ENCODE peak calls at places on chromosomes 3 and 15, in eight cellular contexts. B, D, R, L, Q, U, C and X are unnamed samples. For H3K9me3, the result is how much of the 10 kb centered on the place peaks cover.

GRCh38 chr3:177250108-177250507 is 52.8 kb upstream of the TBL1XR1 start:
- DNase-seq in B (no peak), D (no peak), R (peak), L (no peak), Q (no peak), U (no peak), C (no peak), X (no peak)

GRCh38 chr3:129992781-129993180 is 18.3 kb downstream of the TRH start:
- DNase-seq in B (no peak), D (peak), R (peak), L (no peak), Q (no peak), U (no peak), C (no peak), X (no peak)

GRCh38 chr3:55601366-55602080 is 114.4 kb upstream of the WNT5A start:
- DNase-seq in B (no peak), D (no peak), R (no peak), L (no peak), Q (no peak), U (no peak), C (no peak), X (no peak)

GRCh38 chr3:4981688-4982494 is 2.7 kb downstream of the BHLHE40 start:
- DNase-seq in B (no peak), D (no peak), R (peak), L (no peak), Q (no peak), U (no peak), C (no peak), X (no peak)

GRCh38 chr15:71118345-71118744 is 3.1 kb downstream of the THSD4 start:
- DNase-seq in B (no peak), D (no peak), R (no peak), L (no peak), Q (no peak), U (no peak), C (no peak), X (no peak)

GRCh38 chr3:110456001-110456400 is 615.6 kb upstream of the NECTIN3 start:
- DNase-seq in B (no peak), D (no peak), R (peak), L (no peak), Q (no peak), U (no peak), C (no peak), X (no peak)

GRCh38 chr3:178849220-178849910 is 222.2 kb downstream of the ZMAT3 start:
- DNase-seq in B (no peak), D (no peak), R (no peak), L (no peak), Q (no peak), U (no peak), C (no peak), X (no peak)

GRCh38 chr3:160027541-160028195 is 39.0 kb downstream of the IL12A start:
- DNase-seq in B (no peak), D (no peak), R (peak), L (no peak), Q (peak), U (no peak), C (no peak), X (no peak)

GRCh38 chr3:168049366-168049974 is 46.3 kb downstream of the GOLIM4 start:
- DNase-seq in B (no peak), D (no peak), R (peak), L (no peak), Q (peak), U (no peak), C (no peak), X (no peak)

GRCh38 chr3:184633185-184633584 is 71.6 kb downstream of the EPHB3 start:
- DNase-seq in B (no peak), D (no peak), R (no peak), L (no peak), Q (no peak), U (no peak), C (no peak), X (no peak)

GRCh38 chr3:139353920-139354556 is 10.2 kb downstream of the MRPS22 start:
- DNase-seq in B (no peak), D (peak), R (peak), L (no peak), Q (peak), U (no peak), C (no peak), X (no peak)

GRCh38 chr3:139774570-139775302 is 97.0 kb upstream of the NMNAT3 start:
- DNase-seq in B (peak), D (no peak), R (peak), L (peak), Q (no peak), U (no peak), C (no peak), X (no peak)

GRCh38 chr15:66253643-66254363 is at the start of gene MEGF11:
- DNase-seq in B (peak), D (peak), R (peak), L (peak), Q (no peak), U (no peak), C (no peak), X (no peak)

GRCh38 chr3:81888822-81889557 is 127.5 kb upstream of the GBE1 start:
- DNase-seq in B (no peak), D (no peak), R (peak), L (no peak), Q (no peak), U (no peak), C (no peak), X (no peak)

GRCh38 chr3:38630591-38630990 is 18.9 kb downstream of the SCN5A start:
- DNase-seq in B (no peak), D (no peak), R (no peak), L (no peak), Q (no peak), U (no peak), C (no peak), X (no peak)

GRCh38 chr3:28590851-28591250 is 242.2 kb upstream of the AZI2 start:
- DNase-seq in B (no peak), D (no peak), R (no peak), L (no peak), Q (no peak), U (no peak), C (no peak), X (no peak)

GRCh38 chr3:156298938-156299337 is 178.6 kb downstream of the KCNAB1 start:
- DNase-seq in B (peak), D (no peak), R (no peak), L (peak), Q (no peak), U (no peak), C (no peak), X (no peak)

GRCh38 chr3:156297582-156297981 is 177.2 kb downstream of the KCNAB1 start:
- DNase-seq in B (no peak), D (no peak), R (no peak), L (no peak), Q (no peak), U (no peak), C (no peak), X (no peak)

GRCh38 chr3:156299569-156299968 is 179.2 kb downstream of the KCNAB1 start:
- DNase-seq in B (no peak), D (no peak), R (no peak), L (no peak), Q (no peak), U (no peak), C (no peak), X (no peak)

GRCh38 chr3:156300373-156300772 is 180.0 kb downstream of the KCNAB1 start:
- DNase-seq in B (no peak), D (no peak), R (no peak), L (no peak), Q (no peak), U (no peak), C (no peak), X (no peak)

DNA sequence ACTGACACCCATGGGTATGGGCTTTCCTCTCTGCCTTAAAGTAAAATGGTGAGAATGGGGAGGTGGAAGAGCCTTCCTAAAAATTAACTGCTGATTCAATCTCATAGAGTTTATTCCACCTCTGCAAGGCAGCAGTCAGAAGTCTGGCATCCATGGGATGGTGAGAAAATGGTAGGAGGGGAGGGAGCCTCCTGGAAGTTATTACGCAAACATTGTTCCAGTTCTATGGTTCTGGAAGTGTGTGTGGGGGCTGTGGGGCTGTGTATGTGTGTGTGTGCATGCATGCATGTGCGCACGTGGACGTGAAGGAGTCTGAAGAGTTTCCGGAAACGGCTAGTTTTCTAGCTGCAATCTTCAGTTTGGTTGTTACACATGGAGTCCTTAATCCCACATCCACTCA is 177.6 kb downstream of the KCNAB1 start:
- DNase-seq in B (no peak), D (no peak), R (no peak), L (no peak), Q (no peak), U (no peak), C (no peak), X (no peak)
- H3K9me3 ChIP-seq in B (under half), D (under half), R (under half), L (under half), Q (under half), U (under half), C (under half), X (under half)

GRCh38 chr3:112688085-112688769 is 47.3 kb upstream of the CCDC80 start:
- DNase-seq in B (no peak), D (no peak), R (no peak), L (no peak), Q (no peak), U (no peak), C (no peak), X (no peak)

GRCh38 chr3:112688819-112689218 is 47.9 kb upstream of the CCDC80 start:
- DNase-seq in B (no peak), D (no peak), R (no peak), L (no peak), Q (no peak), U (no peak), C (no peak), X (no peak)

GRCh38 chr3:112689989-112690388 is 49.0 kb upstream of the CCDC80 start:
- DNase-seq in B (no peak), D (no peak), R (no peak), L (no peak), Q (no peak), U (no peak), C (no peak), X (no peak)

GRCh38 chr3:112689385-112689784 is 48.4 kb upstream of the CCDC80 start:
- DNase-seq in B (no peak), D (no peak), R (no peak), L (no peak), Q (no peak), U (no peak), C (no peak), X (no peak)

DNA sequence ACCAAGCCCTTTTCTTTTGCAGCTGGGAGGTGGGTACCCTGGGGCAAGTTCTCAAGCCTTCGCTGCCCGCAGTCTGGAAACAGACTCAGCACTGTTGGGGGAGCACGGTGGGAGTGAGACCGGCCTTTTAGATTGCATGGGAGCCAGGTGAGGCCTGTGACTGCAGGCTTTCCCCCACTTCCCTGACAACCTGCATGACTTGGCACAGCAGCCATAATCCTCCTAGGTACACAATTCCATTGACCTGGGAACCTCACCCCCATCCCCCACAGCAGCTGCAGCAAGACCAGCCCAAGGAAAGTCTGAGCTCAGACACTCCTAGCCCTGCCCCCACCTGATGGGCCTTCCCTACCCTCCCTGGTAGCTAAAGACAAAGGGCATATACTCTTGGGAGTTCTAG is 52.2 kb upstream of the CCDC80 start:
- DNase-seq in B (no peak), D (no peak), R (no peak), L (no peak), Q (no peak), U (no peak), C (no peak), X (no peak)
- H3K9me3 ChIP-seq in B (under half), D (under half), R (under half), L (under half), Q (under half), U (under half), C (under half), X (under half)

GRCh38 chr15:73322665-73323373 is 45.9 kb downstream of the HCN4 start:
- DNase-seq in B (no peak), D (no peak), R (no peak), L (no peak), Q (no peak), U (no peak), C (no peak), X (no peak)
- H3K9me3 ChIP-seq in B (under half), D (under half), R (under half), L (under half), Q (under half), U (under half), C (under half), X (under half)

DNA sequence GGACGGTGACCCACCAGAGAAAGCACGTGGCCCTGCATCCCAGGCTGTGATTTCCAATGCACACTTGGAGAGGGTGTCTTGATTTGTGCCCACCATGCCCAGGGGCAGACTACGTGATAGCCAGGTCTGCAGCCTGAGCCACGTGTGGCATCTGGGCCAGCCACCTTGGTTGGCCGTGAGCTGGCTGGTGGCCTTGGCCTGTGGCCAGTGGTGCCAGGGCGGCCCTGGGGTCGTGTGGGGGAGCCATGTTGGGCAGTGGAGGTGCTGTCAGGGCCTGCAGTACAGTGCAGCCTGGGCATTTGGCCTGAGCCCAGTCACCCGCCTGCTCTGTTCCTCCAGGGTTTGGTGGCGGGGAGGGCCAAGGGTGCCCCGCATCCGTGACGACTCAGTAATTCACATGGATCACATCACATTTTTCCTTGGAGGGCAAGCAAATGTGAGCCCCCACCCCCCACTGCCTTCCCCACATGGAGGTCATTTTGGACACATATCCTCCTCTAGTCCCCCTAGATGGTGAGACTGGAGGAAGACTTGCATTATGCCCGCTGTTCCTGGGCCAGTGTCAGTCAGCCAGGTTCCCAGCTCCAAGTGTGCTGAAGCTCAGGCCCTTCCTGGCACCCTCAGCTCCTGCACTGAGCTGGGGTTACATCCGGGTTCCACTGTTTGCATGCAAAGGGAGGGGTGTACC is 201.4 kb downstream of the UBE3A start:
- DNase-seq in B (peak), D (no peak), R (no peak), L (peak), Q (no peak), U (no peak), C (no peak), X (peak)
- H3K9me3 ChIP-seq in B (under half), D (under half), R (under half), L (under half), Q (half or more), U (under half), C (under half), X (under half)

DNA sequence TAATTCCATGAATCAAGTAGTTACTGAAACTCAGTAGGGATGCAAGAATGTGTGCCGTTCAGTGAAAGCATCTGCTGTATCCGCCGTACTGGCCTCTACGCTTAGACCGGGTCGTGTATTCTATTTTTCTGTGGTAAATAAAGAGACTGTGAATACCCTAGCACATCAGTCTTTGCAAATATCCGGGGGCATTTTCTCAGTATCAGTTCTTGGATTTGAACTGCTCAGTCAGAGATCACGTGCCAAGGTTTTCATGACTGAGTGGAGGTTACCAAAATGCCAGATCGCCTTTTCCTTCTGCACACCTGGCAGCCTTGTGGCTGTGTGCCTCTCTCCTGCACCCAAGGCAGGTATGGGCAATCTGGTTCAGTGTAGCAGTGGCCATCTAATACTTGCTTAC is 377.0 kb downstream of the OCA2 start:
- DNase-seq in B (no peak), D (no peak), R (no peak), L (no peak), Q (no peak), U (no peak), C (no peak), X (no peak)
- H3K9me3 ChIP-seq in B (under half), D (under half), R (under half), L (under half), Q (under half), U (under half), C (under half), X (under half)

DNA sequence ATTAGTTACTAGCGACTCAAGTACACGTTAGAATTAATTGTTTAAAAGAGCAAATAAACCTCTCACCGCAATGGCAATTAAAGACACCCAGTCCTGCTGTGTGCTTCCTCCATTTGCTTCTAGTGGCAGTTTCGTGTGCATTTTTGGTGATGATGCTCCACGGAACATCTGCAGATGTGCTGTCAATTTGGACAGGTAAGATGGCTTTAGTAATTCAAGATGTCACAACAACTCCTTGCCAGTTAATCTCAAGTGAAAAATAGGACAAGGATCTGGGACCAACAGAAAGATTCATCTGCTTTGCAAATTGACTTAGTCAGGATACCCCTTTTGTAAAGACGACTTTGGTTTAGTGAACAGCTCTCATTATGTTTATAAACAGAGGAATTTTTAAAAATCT is 320.9 kb downstream of the GABRB3 start:
- DNase-seq in B (no peak), D (no peak), R (no peak), L (no peak), Q (no peak), U (no peak), C (no peak), X (no peak)
- H3K9me3 ChIP-seq in B (under half), D (under half), R (under half), L (under half), Q (under half), U (under half), C (under half), X (under half)

GRCh38 chr3:142237891-142238290 is 12.5 kb upstream of the GK5 start:
- DNase-seq in B (no peak), D (no peak), R (no peak), L (no peak), Q (no peak), U (no peak), C (no peak), X (no peak)
- H3K9me3 ChIP-seq in B (under half), D (under half), R (under half), L (under half), Q (under half), U (under half), C (under half), X (under half)